ENCODE peak calls at places on chromosomes 11 and 22, in eight cellular contexts. P is ovary; B is HFFc6; L is CD8-positive, alpha-beta T cell; R is stimulated activated CD4-positive, alpha-beta T cell treated with anti-CD3 and anti-CD28 coated beads, Interleukin-4, amount 100 ng/mL, for 1 hour; M is ureter; E is GM06990; O is NCI-H774. F is an unnamed sample.

GRCh38 chr22:27307545-27308279 is 493.8 kb downstream of the MN1 start:
- DNase-seq in P (no peak), B (no peak), L (no peak), R (no peak), M (no peak), E (no peak), O (no peak), F (no peak)

GRCh38 chr11:127003260-127003981 is 2.9 kb upstream of the KIRREL3 start:
- DNase-seq in P (no peak), B (peak), L (no peak), R (no peak), M (no peak), E (peak), O (peak), F (peak)

GRCh38 chr11:10162222-10162621 is 131.8 kb downstream of the SBF2 start:
- DNase-seq in P (no peak), B (no peak), L (no peak), R (no peak), M (no peak), E (no peak), O (no peak), F (no peak)

GRCh38 chr11:103515283-103515682 is 406.1 kb downstream of the DYNC2H1 start:
- DNase-seq in P (no peak), B (no peak), L (no peak), R (no peak), M (no peak), E (no peak), O (no peak), F (no peak)

GRCh38 chr11:35059040-35059439 is 79.9 kb upstream of the CD44 start:
- DNase-seq in P (no peak), B (no peak), L (no peak), R (no peak), M (no peak), E (no peak), O (no peak), F (no peak)

GRCh38 chr22:38697055-38697980 is 3.4 kb downstream of the JOSD1 start:
- DNase-seq in P (no peak), B (no peak), L (no peak), R (no peak), M (no peak), E (no peak), O (no peak), F (no peak)

GRCh38 chr11:127996825-127997224 is 590.5 kb downstream of the ETS1 start:
- DNase-seq in P (no peak), B (no peak), L (no peak), R (no peak), M (no peak), E (no peak), O (no peak), F (no peak)

GRCh38 chr22:37643225-37643847 is 3.9 kb downstream of the SH3BP1 start:
- DNase-seq in P (peak), B (peak), L (peak), R (peak), M (peak), E (no peak), O (peak), F (peak)

GRCh38 chr11:33059331-33060007 is 20.1 kb downstream of the TCP11L1 start:
- DNase-seq in P (no peak), B (no peak), L (no peak), R (no peak), M (no peak), E (no peak), O (no peak), F (no peak)